ENCODE peak calls at places on chromosomes 3 and 15, in six cellular contexts. X is adrenal gland, U is A549, A is K562, Q is uterus, V is spleen. I is an unnamed sample.

GRCh38 chr3:192915724-192916123 is 1.9 kb downstream of the MB21D2 start:
- DNase-seq in X (no peak), U (no peak), A (no peak), Q (no peak), V (no peak), I (no peak)

GRCh38 chr3:52848617-52849016 is 13.8 kb upstream of the MUSTN1 start:
- DNase-seq in X (no peak), U (peak; percentile 9), A (peak; percentile 15), Q (no peak), V (peak; percentile 38), I (no peak)

GRCh38 chr3:101928890-101929289 is 79.6 kb downstream of the NFKBIZ start:
- DNase-seq in X (no peak), U (peak; percentile 51), A (no peak), Q (no peak), V (no peak), I (no peak)

GRCh38 chr3:120438971-120439370 is 11.8 kb downstream of the FSTL1 start:
- DNase-seq in X (peak; percentile 71), U (peak; percentile 58), A (no peak), Q (peak; percentile 44), V (no peak), I (peak; percentile 64)

GRCh38 chr3:114274929-114275328 is 18.9 kb upstream of the TIGIT start:
- DNase-seq in X (no peak), U (peak; percentile 33), A (no peak), Q (no peak), V (no peak), I (no peak)

GRCh38 chr3:120311863-120312794 is 27.1 kb upstream of the GPR156 start:
- DNase-seq in X (no peak), U (no peak), A (no peak), Q (no peak), V (no peak), I (no peak)

GRCh38 chr3:197256836-197257444 is 41.5 kb downstream of the DLG1 start:
- DNase-seq in X (no peak), U (peak; percentile 46), A (peak; percentile 16), Q (peak; percentile 32), V (no peak), I (no peak)

GRCh38 chr3:190446492-190447301 is 3.0 kb downstream of the TMEM207 start:
- DNase-seq in X (no peak), U (no peak), A (no peak), Q (no peak), V (no peak), I (no peak)

GRCh38 chr3:76353683-76354082 is 568.3 kb upstream of the ZNF717 start:
- DNase-seq in X (no peak), U (no peak), A (no peak), Q (no peak), V (no peak), I (no peak)

GRCh38 chr3:45100998-45101407 is 45.2 kb downstream of the CDCP1 start:
- DNase-seq in X (no peak), U (no peak), A (no peak), Q (no peak), V (no peak), I (no peak)

GRCh38 chr15:98360031-98360430 is 288.3 kb upstream of the IGF1R start:
- DNase-seq in X (no peak), U (no peak), A (no peak), Q (no peak), V (no peak), I (no peak)

GRCh38 chr3:50551293-50552057 is 16.1 kb downstream of the C3orf18 start:
- DNase-seq in X (no peak), U (no peak), A (no peak), Q (no peak), V (no peak), I (no peak)

GRCh38 chr3:48402281-48402732 is 27.6 kb downstream of the PLXNB1 start:
- DNase-seq in X (peak; percentile 91), U (no peak), A (peak; percentile 6), Q (peak; percentile 95), V (no peak), I (no peak)

GRCh38 chr3:141020139-141020940 is 30.8 kb upstream of the SPSB4 start:
- DNase-seq in X (no peak), U (no peak), A (no peak), Q (no peak), V (no peak), I (no peak)

GRCh38 chr3:122774564-122774963 is 19.1 kb downstream of the HSPBAP1 start:
- DNase-seq in X (no peak), U (peak; percentile 24), A (no peak), Q (no peak), V (no peak), I (no peak)

GRCh38 chr3:167057586-167057985 is 322.5 kb downstream of the ZBBX start:
- DNase-seq in X (no peak), U (no peak), A (no peak), Q (no peak), V (no peak), I (no peak)

GRCh38 chr3:185824051-185824466 is 783 bp downstream of the IGF2BP2 start:
- DNase-seq in X (peak; percentile 36), U (no peak), A (peak; percentile 36), Q (peak; percentile 27), V (peak; percentile 78), I (peak; percentile 57)

GRCh38 chr3:1962531-1963090 is 136.1 kb upstream of the CNTN4 start:
- DNase-seq in X (no peak), U (no peak), A (no peak), Q (no peak), V (no peak), I (no peak)

GRCh38 chr15:70356919-70357318 is 259.2 kb upstream of the TLE3 start:
- DNase-seq in X (no peak), U (no peak), A (no peak), Q (no peak), V (no peak), I (no peak)

GRCh38 chr3:80451393-80451792 is 683.6 kb upstream of the ROBO1 start:
- DNase-seq in X (no peak), U (no peak), A (no peak), Q (no peak), V (no peak), I (no peak)

GRCh38 chr3:71139501-71139900 is 444.0 kb downstream of the FOXP1 start:
- DNase-seq in X (no peak), U (no peak), A (no peak), Q (no peak), V (no peak), I (no peak)

GRCh38 chr3:47578691-47579632 is at the start of gene CSPG5:
- DNase-seq in X (no peak), U (no peak), A (peak; percentile 72), Q (no peak), V (peak; percentile 74), I (peak; percentile 48)

GRCh38 chr15:62665449-62665848 is 377.1 kb upstream of the TPM1 start:
- DNase-seq in X (no peak), U (no peak), A (no peak), Q (peak; percentile 61), V (no peak), I (no peak)

GRCh38 chr3:128478576-128479506 is 12.2 kb upstream of the DNAJB8 start:
- DNase-seq in X (no peak), U (no peak), A (no peak), Q (no peak), V (no peak), I (no peak)

GRCh38 chr3:61686228-61686648 is 124.9 kb downstream of the PTPRG start:
- DNase-seq in X (no peak), U (no peak), A (no peak), Q (no peak), V (no peak), I (no peak)

GRCh38 chr3:60553144-60553543 is 698.1 kb downstream of the FHIT start:
- DNase-seq in X (no peak), U (no peak), A (no peak), Q (no peak), V (no peak), I (no peak)

GRCh38 chr3:192187485-192188051 is 539.8 kb downstream of the FGF12 start:
- DNase-seq in X (no peak), U (no peak), A (no peak), Q (no peak), V (no peak), I (no peak)

GRCh38 chr3:105729662-105730061 is 139.2 kb downstream of the CBLB start:
- DNase-seq in X (no peak), U (no peak), A (no peak), Q (no peak), V (no peak), I (no peak)

GRCh38 chr3:192629429-192629828 is 97.9 kb downstream of the FGF12 start:
- DNase-seq in X (no peak), U (no peak), A (no peak), Q (no peak), V (no peak), I (no peak)

DNA sequence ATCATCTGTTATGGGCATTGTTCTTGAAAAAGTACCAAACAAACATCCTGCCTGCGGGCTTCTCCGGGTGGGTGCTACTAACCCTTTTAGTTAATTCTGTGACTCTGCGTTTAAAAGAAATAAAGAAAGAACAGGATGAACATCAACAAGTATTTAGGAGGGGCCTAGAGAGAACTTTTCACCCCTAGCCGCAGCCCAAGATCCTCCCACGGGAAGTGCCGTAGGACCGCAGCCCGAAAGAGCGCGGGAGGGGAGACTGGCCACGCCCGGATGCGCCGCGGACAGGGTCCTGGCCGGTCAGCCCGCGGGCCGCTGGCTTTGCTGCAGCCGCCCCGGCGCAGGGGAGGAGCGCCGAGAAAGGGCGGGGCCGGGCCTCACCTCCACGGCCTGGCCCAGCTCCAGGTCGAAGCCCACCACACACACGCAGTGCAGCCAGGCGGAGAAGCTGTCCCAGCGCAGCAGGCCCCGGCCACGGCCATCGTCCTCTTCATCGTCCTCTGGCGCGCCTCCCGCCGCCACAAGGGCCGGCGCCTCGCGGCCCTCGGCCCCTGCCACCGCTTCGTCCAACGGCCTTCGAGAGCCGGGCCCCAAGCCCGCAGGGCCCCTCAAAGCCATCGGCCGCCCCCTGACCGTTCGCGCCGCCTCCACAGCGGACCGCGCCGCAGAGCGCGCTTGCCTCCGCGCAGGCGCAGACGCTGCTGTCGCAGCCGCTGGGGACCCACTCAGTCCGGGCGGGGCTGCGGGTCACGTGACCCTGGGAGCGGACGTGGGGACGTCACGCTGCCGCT is at the start of gene DENND6A:
- DNase-seq in X (peak; percentile 97), U (peak; percentile 95), A (peak; percentile 94), Q (peak; percentile 93), V (peak; percentile 100), I (peak; percentile 97)
- TF ChIP-seq POLR2A in X (peak; percentile 96), U (peak; percentile 69), A (peak; percentile 90), Q (peak; percentile 91), V (peak; percentile 93), I (peak; percentile 96)

GRCh38 chr15:37764733-37765191 is 169.7 kb upstream of the TMCO5A start:
- DNase-seq in X (peak; percentile 29), U (peak; percentile 49), A (peak; percentile 51), Q (no peak), V (no peak), I (no peak)
- H3K4me1 ChIP-seq in X (no peaks in the 10 kb centered on the region), U (no peaks in the 10 kb centered on the region), A (no peaks in the 10 kb centered on the region), Q (no peaks in the 10 kb centered on the region), V (peaks cover 13% of the 10 kb centered on the region), I (no peaks in the 10 kb centered on the region)

GRCh38 chr3:32778389-32778788 is 39.4 kb upstream of the TRIM71 start:
- DNase-seq in X (no peak), U (no peak), A (no peak), Q (no peak), V (no peak), I (no peak)
- TF ChIP-seq CTCF in X (no peak), U (no peak), A (no peak), Q (no peak), V (no peak), I (no peak)

DNA sequence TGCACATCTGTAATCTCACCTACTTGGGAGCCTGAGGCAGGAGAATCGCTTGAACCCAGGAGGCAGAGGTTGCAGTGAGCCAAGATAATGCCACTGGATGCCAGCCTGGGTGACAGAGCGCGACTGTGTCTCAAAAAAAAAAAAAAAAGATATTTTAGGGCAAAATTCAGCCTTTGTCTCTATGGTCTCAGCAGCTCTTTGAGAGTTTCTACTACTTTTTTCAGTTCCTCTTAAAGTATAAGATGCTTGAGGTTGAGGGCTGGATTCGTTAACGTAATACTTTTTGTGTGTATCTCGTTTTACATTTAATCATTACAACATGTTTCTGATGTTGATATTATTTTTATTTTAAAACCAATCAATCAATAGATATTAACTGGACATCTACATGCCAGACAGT is 381.2 kb upstream of the TBL1XR1 start:
- DNase-seq in X (no peak), U (no peak), A (no peak), Q (no peak), V (no peak), I (no peak)
- TF ChIP-seq POLR2A in X (no peak), U (no peak), A (no peak), Q (no peak), V (no peak), I (no peak)

I was measured in right lobe of liver.